ENCODE peak calls at places on chromosomes 5 and 9, in eight cellular contexts. R is ovary, O is endothelial cell of umbilical vein, S is uterus, N is fibroblast of lung, X is thoracic aorta, M is cardiac muscle cell, A is PC-3. P is an unnamed sample.

GRCh38 chr5:166596043-166596442 is 1695.4 kb upstream of the WWC1 start:
- DNase-seq in R (no peak), S (no peak), X (no peak), O (no peak), A (no peak), N (no peak), M (peak; percentile 23), P (no peak)

GRCh38 chr5:4191703-4192102 is 596.1 kb downstream of the IRX1 start:
- DNase-seq in R (no peak), M (no peak), N (no peak), A (no peak), X (no peak), S (no peak), O (no peak), P (no peak)

GRCh38 chr9:38406476-38407186 is 14.1 kb downstream of the ALDH1B1 start:
- DNase-seq in O (no peak), R (no peak), X (no peak), A (no peak), S (no peak), N (no peak), M (no peak), P (no peak)

GRCh38 chr5:83475540-83476469 is 4.3 kb downstream of the VCAN start:
- DNase-seq in R (no peak), A (peak; percentile 66), O (no peak), X (no peak), S (no peak), N (peak; percentile 92), M (no peak), P (peak; percentile 87)

GRCh38 chr5:78320461-78320860 is 26.0 kb upstream of the AP3B1 start:
- DNase-seq in X (no peak), N (peak; percentile 62), A (peak; percentile 42), S (no peak), R (no peak), O (peak; percentile 66), M (peak; percentile 29), P (peak; percentile 49)

GRCh38 chr9:117720987-117721386 is 16.8 kb downstream of the TLR4 start:
- DNase-seq in O (no peak), N (no peak), X (no peak), A (no peak), R (no peak), M (no peak), S (no peak), P (no peak)

GRCh38 chr9:83062653-83063527 is at the start of gene RASEF:
- DNase-seq in M (peak; percentile 48), X (no peak), O (no peak), A (peak; percentile 71), S (no peak), R (no peak), N (peak; percentile 6), P (peak; percentile 47)

GRCh38 chr5:38650540-38651275 is 94.3 kb upstream of the LIFR start:
- DNase-seq in M (no peak), N (peak; percentile 29), X (no peak), O (peak; percentile 92), S (no peak), A (peak; percentile 74), R (no peak), P (peak; percentile 54)

GRCh38 chr5:107666051-107666655 is 4.6 kb downstream of the EFNA5 start:
- DNase-seq in M (no peak), R (no peak), O (no peak), X (no peak), N (no peak), S (no peak), A (no peak), P (peak; percentile 77)

GRCh38 chr9:33498387-33498786 is 24.7 kb upstream of the NOL6 start:
- DNase-seq in X (no peak), S (no peak), M (no peak), R (no peak), A (peak; percentile 41), N (peak; percentile 42), O (peak; percentile 28), P (peak; percentile 42)

GRCh38 chr5:106172681-106173532 is 1497.8 kb downstream of the EFNA5 start:
- DNase-seq in A (peak; percentile 80), R (no peak), O (no peak), M (no peak), N (no peak), S (no peak), X (no peak), P (peak; percentile 1)

GRCh38 chr9:124242331-124243194 is 15.2 kb upstream of the NEK6 start:
- DNase-seq in O (peak; percentile 68), A (no peak), N (peak; percentile 44), S (peak; percentile 45), M (peak; percentile 30), R (peak; percentile 25), X (no peak), P (no peak)

GRCh38 chr5:148949871-148950863 is 112.7 kb downstream of the SH3TC2 start:
- DNase-seq in R (no peak), A (peak; percentile 86), N (no peak), M (no peak), X (peak; percentile 37), O (no peak), S (no peak), P (peak; percentile 95)

GRCh38 chr5:33470544-33470943 is 29.8 kb downstream of the TARS1 start:
- DNase-seq in A (peak; percentile 75), S (no peak), O (peak; percentile 28), M (peak; percentile 44), X (no peak), R (no peak), N (peak; percentile 81), P (peak; percentile 48)

GRCh38 chr5:170112876-170113516 is 7.3 kb downstream of the FOXI1 start:
- DNase-seq in M (peak; percentile 6), X (no peak), O (no peak), A (no peak), S (no peak), N (no peak), R (no peak), P (no peak)

GRCh38 chr9:69198526-69199250 is 24.6 kb downstream of the TJP2 start:
- DNase-seq in S (no peak), X (no peak), O (no peak), N (peak; percentile 43), A (no peak), R (no peak), M (no peak), P (no peak)

GRCh38 chr9:5976668-5977397 is 38.6 kb downstream of the RANBP6 start:
- DNase-seq in N (peak; percentile 31), S (no peak), R (no peak), M (no peak), X (no peak), O (peak; percentile 4), A (no peak), P (no peak)
- TF ChIP-seq CTCF in N (no peak), S (no peak), R (no peak), M (no peak), X (no peak), O (no peak), A (no peak), P (no peak)

DNA sequence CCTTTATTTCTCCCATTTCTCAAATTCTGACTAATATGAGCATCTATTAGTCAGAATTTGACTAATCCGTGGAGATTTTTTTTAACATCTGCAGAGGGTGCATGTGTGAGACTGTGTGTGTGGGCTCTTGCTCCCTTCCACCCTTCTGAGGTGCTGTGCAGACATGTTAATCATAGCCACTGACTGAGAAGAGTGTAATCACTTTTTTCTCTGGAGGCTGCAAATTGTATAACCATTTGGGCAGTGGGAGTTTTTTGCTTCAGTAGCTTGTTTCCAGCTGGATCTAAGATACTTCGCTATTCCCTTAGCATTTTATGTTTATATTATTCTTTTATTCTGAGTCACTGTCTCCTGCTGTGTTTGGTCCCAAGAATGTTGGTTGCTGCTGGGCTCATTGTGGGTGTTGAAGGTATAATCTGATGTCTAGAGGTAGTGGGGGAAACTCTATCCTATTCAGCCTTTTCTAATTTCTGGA is 66.2 kb downstream of the ARHGEF28 start:
- DNase-seq in A (peak; percentile 63), M (no peak), O (peak; percentile 51), N (peak; percentile 65), S (no peak), R (no peak), X (no peak), P (peak; percentile 93)
- H3K4me3 ChIP-seq in A (no peak overlapping the region), M (no peak overlapping the region), O (no peak overlapping the region), N (no peak overlapping the region), S (no peak overlapping the region), R (no peak overlapping the region), X (no peak overlapping the region), P (no peak overlapping the region)

GRCh38 chr9:108181444-108181843 is 674.3 kb downstream of the ACTL7B start:
- DNase-seq in S (no peak), X (no peak), N (no peak), O (no peak), M (no peak), R (no peak), A (no peak), P (no peak)
- TF ChIP-seq CTCF in S (no peak), X (no peak), N (no peak), O (no peak), M (no peak), R (no peak), A (no peak), P (no peak)

GRCh38 chr5:56383761-56384160 is 150.6 kb upstream of the ANKRD55 start:
- DNase-seq in N (no peak), M (no peak), S (no peak), O (no peak), X (no peak), A (no peak), R (no peak), P (no peak)
- H3K4me3 ChIP-seq in N (no peak overlapping the region), M (no peak overlapping the region), S (no peak overlapping the region), O (no peak overlapping the region), X (no peak overlapping the region), A (no peak overlapping the region), R (no peak overlapping the region), P (no peak overlapping the region)

DNA sequence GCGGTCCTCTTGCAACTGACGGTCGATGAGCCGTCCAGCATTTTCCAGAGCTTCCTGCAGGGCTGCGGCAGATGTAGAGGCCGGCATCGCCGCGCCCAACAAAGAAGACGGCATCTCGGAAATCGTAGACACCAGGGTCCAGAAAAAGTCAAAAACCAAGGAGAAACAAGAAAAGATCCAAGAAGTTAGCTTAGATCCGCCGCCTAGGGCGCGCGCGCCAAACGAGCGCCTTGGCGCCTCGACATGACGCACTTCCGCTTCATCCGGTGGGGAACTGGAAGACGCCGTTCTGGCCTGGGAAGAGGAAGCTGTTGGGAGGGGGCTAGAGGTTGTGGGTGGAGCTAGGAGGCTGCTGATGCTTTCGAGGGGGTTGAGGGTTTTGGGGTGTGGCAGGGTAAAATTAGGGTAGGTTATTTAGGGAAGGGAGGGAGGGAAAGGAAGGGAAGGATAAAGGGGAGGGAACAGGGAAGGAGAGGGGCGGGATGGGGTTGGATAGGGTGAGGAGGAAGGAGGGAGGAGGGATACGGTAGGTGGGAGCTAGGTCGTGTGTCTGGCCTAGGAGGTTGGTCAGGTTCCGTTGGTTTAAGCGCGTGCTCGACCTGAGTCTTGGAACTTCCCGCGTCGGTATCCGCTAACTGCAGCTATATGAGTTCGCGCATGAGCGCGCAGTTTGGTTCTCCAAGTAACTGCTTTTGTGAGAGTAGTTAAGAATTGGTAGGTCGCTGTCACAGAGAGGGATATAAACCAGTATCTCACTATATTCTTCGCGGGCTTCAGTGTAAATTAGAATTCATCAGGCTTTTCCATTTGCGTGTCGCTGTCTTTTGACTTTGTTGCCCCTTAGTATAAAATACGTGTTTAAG is at the start of gene NUP155:
- DNase-seq in A (peak; percentile 98), X (peak; percentile 81), O (peak; percentile 94), N (peak; percentile 96), M (peak; percentile 97), R (peak; percentile 90), S (peak; percentile 90), P (peak; percentile 98)
- TF ChIP-seq CTCF in A (no peak), X (no peak), O (no peak), N (no peak), M (no peak), R (no peak), S (peak; percentile 47), P (no peak)

P was measured in bronchial epithelial cell.